ENCODE peak calls at places on chromosomes 12 and 14, in seven cellular contexts. Z, D, Q, J, S, K and U are unnamed samples.

GRCh38 chr14:101225116-101225728 is 321.7 kb upstream of the RTL1 start:
- DNase-seq in D (no peak), Z (no peak), K (no peak), Q (no peak), J (no peak), S (no peak), U (peak; percentile 14)

GRCh38 chr12:62594771-62595170 is 128.1 kb downstream of the MON2 start:
- DNase-seq in K (no peak), D (no peak), Q (no peak), Z (no peak), S (no peak), J (no peak), U (no peak)

GRCh38 chr12:91482231-91482630 is 299.6 kb upstream of the DCN start:
- DNase-seq in Z (no peak), S (no peak), Q (no peak), D (no peak), K (no peak), J (no peak), U (no peak)

GRCh38 chr12:118608770-118609344 is 232.5 kb downstream of the SUDS3 start:
- DNase-seq in D (no peak), Z (no peak), J (no peak), S (no peak), Q (no peak), K (no peak), U (no peak)

GRCh38 chr12:27151479-27151878 is 69.1 kb upstream of the C12orf71 start:
- DNase-seq in Q (no peak), S (no peak), Z (no peak), J (no peak), K (no peak), D (no peak), U (no peak)

GRCh38 chr12:11228268-11228879 is 41.1 kb downstream of the PRB3 start:
- DNase-seq in Z (peak; percentile 5), K (peak; percentile 45), Q (peak; percentile 57), J (peak; percentile 64), S (peak; percentile 15), D (no peak), U (peak; percentile 42)

GRCh38 chr12:106769078-106769477 is 5.4 kb upstream of the RIC8B start:
- DNase-seq in Q (peak; percentile 83), Z (no peak), K (no peak), J (no peak), D (no peak), S (no peak), U (no peak)

GRCh38 chr12:130014485-130014807 is 110.6 kb upstream of the TMEM132D start:
- DNase-seq in D (no peak), Z (no peak), K (no peak), Q (peak; percentile 17), J (no peak), S (no peak), U (no peak)

GRCh38 chr14:56720703-56721426 is 89.4 kb downstream of the OTX2 start:
- DNase-seq in D (no peak), K (no peak), Q (no peak), J (no peak), S (no peak), Z (no peak), U (no peak)

GRCh38 chr12:6538420-6539275 is 4.3 kb downstream of the GAPDH start:
- DNase-seq in S (no peak), K (peak; percentile 48), J (peak; percentile 33), Q (peak; percentile 67), D (no peak), Z (no peak), U (no peak)

GRCh38 chr12:95282266-95282665 is 64.7 kb downstream of the VEZT start:
- DNase-seq in D (no peak), Q (no peak), S (no peak), K (no peak), J (no peak), Z (no peak), U (no peak)

GRCh38 chr12:94172973-94173372 is 24.6 kb downstream of the PLXNC1 start:
- DNase-seq in D (no peak), S (peak; percentile 31), Z (no peak), J (peak; percentile 98), Q (peak; percentile 40), K (no peak), U (no peak)

GRCh38 chr12:87428701-87429277 is 600.4 kb downstream of the C12orf50 start:
- DNase-seq in Z (no peak), D (no peak), Q (no peak), K (no peak), J (peak; percentile 37), S (no peak), U (no peak)

GRCh38 chr14:101540481-101540880 is 20.8 kb upstream of the DIO3 start:
- DNase-seq in D (no peak), J (no peak), Z (no peak), S (no peak), Q (no peak), K (no peak), U (no peak)